ENCODE peak calls at places on chromosome 17, in five cellular contexts. V is SK-N-MC; T is anterior cingulate cortex; A is NCI-H345; K is stimulated activated CD8-positive, alpha-beta memory T cell treated with anti-CD3 and anti-CD28 coated beads, Interleukin-7, amount 100 ng/mL, for 1 hour. F is an unnamed sample.

GRCh38 chr17:42118545-42118944 is 2.6 kb downstream of the KAT2A start:
- DNase-seq in V (no peak), T (no peak), A (peak), K (no peak), F (peak)

GRCh38 chr17:40582328-40582901 is 17.1 kb upstream of the CCR7 start:
- DNase-seq in V (no peak), T (no peak), A (peak), K (no peak), F (peak)

GRCh38 chr17:74526681-74527080 is 4.6 kb downstream of the CD300LB start:
- DNase-seq in V (no peak), T (no peak), A (no peak), K (no peak), F (no peak)

GRCh38 chr17:16999931-17000625 is 28.2 kb upstream of the TNFRSF13B start:
- DNase-seq in V (no peak), T (no peak), A (no peak), K (no peak), F (no peak)

GRCh38 chr17:56313201-56313600 is 159.9 kb downstream of the ANKFN1 start:
- DNase-seq in V (no peak), T (no peak), A (no peak), K (no peak), F (no peak)

GRCh38 chr17:81035389-81036127 is 607 bp downstream of the BAIAP2 start:
- DNase-seq in V (no peak), T (no peak), A (no peak), K (no peak), F (no peak)

GRCh38 chr17:16158721-16159120 is 56.6 kb downstream of the NCOR1 start:
- DNase-seq in V (no peak), T (no peak), A (no peak), K (no peak), F (no peak)

GRCh38 chr17:27351741-27352140 is 57.8 kb downstream of the WSB1 start:
- DNase-seq in V (no peak), T (no peak), A (no peak), K (no peak), F (no peak)

GRCh38 chr17:67542219-67543114 is 165.4 kb downstream of the PITPNC1 start:
- DNase-seq in V (no peak), T (no peak), A (no peak), K (no peak), F (no peak)

GRCh38 chr17:40091691-40092397 is 8.5 kb downstream of the NR1D1 start:
- DNase-seq in V (no peak), T (no peak), A (peak), K (no peak), F (no peak)

GRCh38 chr17:80379348-80379747 is 35.6 kb upstream of the ENDOV start:
- DNase-seq in V (no peak), T (no peak), A (no peak), K (no peak), F (no peak)

GRCh38 chr17:79811036-79811887 is 14.4 kb upstream of the CBX8 start:
- DNase-seq in V (no peak), T (no peak), A (peak), K (no peak), F (no peak)

GRCh38 chr17:34613064-34614019 is 34.0 kb downstream of the TMEM132E start:
- DNase-seq in V (no peak), T (no peak), A (peak), K (no peak), F (peak)

GRCh38 chr17:75019710-75020109 is 7.2 kb downstream of the MRPL58 start:
- DNase-seq in V (no peak), T (no peak), A (no peak), K (no peak), F (no peak)

GRCh38 chr17:38415250-38416194 is 12.7 kb upstream of the ARHGAP23 start:
- DNase-seq in V (no peak), T (no peak), A (peak), K (no peak), F (peak)

GRCh38 chr17:36854982-36855381 is 82.3 kb upstream of the LHX1 start:
- DNase-seq in V (no peak), T (no peak), A (no peak), K (no peak), F (no peak)

GRCh38 chr17:77479817-77480508 is 339.2 kb downstream of the SEC14L1 start:
- DNase-seq in V (no peak), T (no peak), A (no peak), K (no peak), F (no peak)

GRCh38 chr17:9520649-9521435 is 54.8 kb downstream of the STX8 start:
- DNase-seq in V (no peak), T (no peak), A (no peak), K (no peak), F (no peak)

GRCh38 chr17:8479431-8479947 is 43.8 kb downstream of the NDEL1 start:
- DNase-seq in V (no peak), T (peak), A (no peak), K (no peak), F (no peak)

GRCh38 chr17:73929860-73930430 is 273.5 kb upstream of the RPL38 start:
- DNase-seq in V (no peak), T (no peak), A (no peak), K (no peak), F (no peak)

GRCh38 chr17:72008236-72008874 is 112.5 kb upstream of the SOX9 start:
- DNase-seq in V (no peak), T (no peak), A (no peak), K (no peak), F (no peak)

GRCh38 chr17:59754547-59754946 is 47.1 kb downstream of the VMP1 start:
- DNase-seq in V (no peak), T (no peak), A (no peak), K (no peak), F (no peak)

GRCh38 chr17:57569021-57569420 is 176.1 kb downstream of the CCDC182 start:
- DNase-seq in V (no peak), T (no peak), A (no peak), K (no peak), F (no peak)

GRCh38 chr17:63698886-63699637 is 863 bp downstream of the LIMD2 start:
- DNase-seq in V (peak), T (no peak), A (no peak), K (peak), F (no peak)

GRCh38 chr17:73467651-73468050 is 155.8 kb upstream of the CDC42EP4 start:
- DNase-seq in V (no peak), T (no peak), A (no peak), K (no peak), F (no peak)

GRCh38 chr17:75645501-75645888 is 12.3 kb downstream of the SMIM5 start:
- DNase-seq in V (no peak), T (no peak), A (peak), K (no peak), F (peak)

GRCh38 chr17:62968445-62968923 is 2.4 kb downstream of the TANC2 start:
- DNase-seq in V (peak), T (peak), A (peak), K (peak), F (peak)

GRCh38 chr17:76240461-76241204 is at the start of gene RNF157:
- DNase-seq in V (no peak), T (peak), A (peak), K (peak), F (peak)

GRCh38 chr17:75242461-75243042 is 18.9 kb downstream of the GGA3 start:
- DNase-seq in V (no peak), T (no peak), A (no peak), K (no peak), F (no peak)

GRCh38 chr17:59427425-59427921 is 96.0 kb downstream of the YPEL2 start:
- DNase-seq in V (no peak), T (peak), A (no peak), K (no peak), F (no peak)

GRCh38 chr17:44907696-44908470 is 7.4 kb downstream of the GFAP start:
- DNase-seq in V (no peak), T (no peak), A (no peak), K (no peak), F (no peak)

GRCh38 chr17:13601776-13602551 is at the start of gene HS3ST3A1:
- DNase-seq in V (no peak), T (no peak), A (no peak), K (no peak), F (peak)

GRCh38 chr17:78427140-78427539 is 48.7 kb downstream of the PGS1 start:
- DNase-seq in V (no peak), T (no peak), A (no peak), K (no peak), F (no peak)

GRCh38 chr17:34654871-34655270 is 75.5 kb downstream of the TMEM132E start:
- DNase-seq in V (no peak), T (no peak), A (no peak), K (no peak), F (no peak)

GRCh38 chr17:7838291-7839075 is 4.5 kb downstream of the KDM6B start:
- DNase-seq in V (no peak), T (no peak), A (no peak), K (no peak), F (peak)